ENCODE peak calls at places on chromosomes 11 and 22, in seven cellular contexts. I is breast epithelium, V is Peyer's patch, Q is H1, O is right lobe of liver, E is left ventricle myocardium inferior, T is A549. K is an unnamed sample.

GRCh38 chr11:116993599-116993998 is 104.6 kb downstream of the SIK3 start:
- DNase-seq in Q (no peak), V (no peak), E (no peak), T (no peak), I (no peak), O (no peak), K (no peak)

GRCh38 chr11:28460348-28460747 is 352.2 kb downstream of the METTL15 start:
- DNase-seq in V (no peak), E (no peak), O (no peak), I (no peak), Q (no peak), T (no peak), K (no peak)

GRCh38 chr11:134669796-134670195 is 257.8 kb upstream of the B3GAT1 start:
- DNase-seq in O (no peak), Q (no peak), T (no peak), E (no peak), I (no peak), V (no peak), K (no peak)

GRCh38 chr11:93737904-93738612 is 3.2 kb downstream of the TAF1D start:
- DNase-seq in O (no peak), V (no peak), E (no peak), I (no peak), Q (no peak), T (no peak), K (no peak)

GRCh38 chr11:34176980-34177319 is 71.5 kb downstream of the NAT10 start:
- DNase-seq in V (no peak), Q (no peak), O (no peak), E (no peak), T (no peak), I (no peak), K (no peak)

GRCh38 chr11:33735426-33736147 is 636 bp downstream of the CD59 start:
- DNase-seq in O (peak; percentile 41), T (no peak), V (peak; percentile 47), I (peak; percentile 25), Q (no peak), E (peak; percentile 39), K (no peak)

GRCh38 chr11:22347857-22348496 is 9.8 kb downstream of the SLC17A6 start:
- DNase-seq in I (no peak), V (no peak), E (no peak), Q (no peak), O (no peak), T (no peak), K (no peak)

GRCh38 chr22:48849963-48850657 is 977.6 kb downstream of the BRD1 start:
- DNase-seq in Q (no peak), I (no peak), T (no peak), O (no peak), E (no peak), V (no peak), K (no peak)

DNA sequence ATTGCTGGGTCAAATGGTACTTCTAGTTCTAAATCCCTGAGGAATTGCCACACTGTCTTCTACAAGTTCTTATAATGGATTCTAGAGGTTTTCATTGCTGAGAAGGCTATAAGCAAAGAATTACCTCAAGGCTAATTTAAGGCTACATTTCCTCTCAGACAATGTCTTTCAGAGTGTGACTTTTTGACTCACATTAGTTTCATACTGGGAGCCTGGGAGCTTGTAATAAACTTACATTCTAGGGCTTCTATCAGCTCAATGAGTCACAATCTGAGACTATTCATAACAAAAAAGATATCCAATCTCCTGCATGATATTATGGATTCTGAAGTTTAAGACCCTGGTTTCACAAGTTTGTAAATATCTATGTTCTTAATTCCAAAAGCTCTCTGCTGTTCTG is 408.7 kb downstream of the LRRC4C start:
- DNase-seq in E (no peak), Q (no peak), I (no peak), T (no peak), V (no peak), O (no peak), K (no peak)
- H3K9me3 ChIP-seq in E (no peaks in the 10 kb centered on the region), Q (no peaks in the 10 kb centered on the region), I (no peaks in the 10 kb centered on the region), T (no peaks in the 10 kb centered on the region), V (no peaks in the 10 kb centered on the region), O (no peaks in the 10 kb centered on the region), K (no peaks in the 10 kb centered on the region)

DNA sequence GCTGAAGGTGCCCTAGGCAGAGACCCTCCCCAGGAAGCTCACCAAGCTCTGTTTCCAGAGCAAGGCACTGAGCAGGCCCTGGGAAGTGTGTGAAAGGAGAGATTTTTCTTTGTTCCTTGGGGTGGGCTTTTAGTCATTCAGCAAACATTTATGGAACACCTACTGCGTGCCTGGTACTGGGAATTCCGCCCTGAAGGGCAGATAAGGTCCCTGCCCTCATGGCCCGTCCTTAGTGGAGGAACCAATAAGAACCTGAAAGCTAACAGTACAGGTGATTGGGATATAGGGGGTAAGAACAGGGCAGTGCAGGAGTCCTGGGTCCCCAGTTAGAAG is 3.9 kb downstream of the TMEM134 start:
- DNase-seq in T (no peak), Q (no peak), E (no peak), O (no peak), I (no peak), V (no peak), K (no peak)
- H3K4me3 ChIP-seq in T (peak overlapping the region; percentile 73), Q (peak overlapping the region; percentile 91), E (peak overlapping the region; percentile 75), O (peak overlapping the region; percentile 70), I (peak overlapping the region; percentile 50), V (peak overlapping the region; percentile 78), K (peak overlapping the region; percentile 50)

GRCh38 chr11:119614227-119615002 is 114.6 kb downstream of the NECTIN1 start:
- DNase-seq in Q (no peak), T (no peak), O (no peak), E (no peak), I (no peak), V (no peak), K (no peak)
- H3K9me3 ChIP-seq in Q (no peaks in the 10 kb centered on the region), T (no peaks in the 10 kb centered on the region), O (no peaks in the 10 kb centered on the region), E (no peaks in the 10 kb centered on the region), I (no peaks in the 10 kb centered on the region), V (no peaks in the 10 kb centered on the region), K (no peaks in the 10 kb centered on the region)

DNA sequence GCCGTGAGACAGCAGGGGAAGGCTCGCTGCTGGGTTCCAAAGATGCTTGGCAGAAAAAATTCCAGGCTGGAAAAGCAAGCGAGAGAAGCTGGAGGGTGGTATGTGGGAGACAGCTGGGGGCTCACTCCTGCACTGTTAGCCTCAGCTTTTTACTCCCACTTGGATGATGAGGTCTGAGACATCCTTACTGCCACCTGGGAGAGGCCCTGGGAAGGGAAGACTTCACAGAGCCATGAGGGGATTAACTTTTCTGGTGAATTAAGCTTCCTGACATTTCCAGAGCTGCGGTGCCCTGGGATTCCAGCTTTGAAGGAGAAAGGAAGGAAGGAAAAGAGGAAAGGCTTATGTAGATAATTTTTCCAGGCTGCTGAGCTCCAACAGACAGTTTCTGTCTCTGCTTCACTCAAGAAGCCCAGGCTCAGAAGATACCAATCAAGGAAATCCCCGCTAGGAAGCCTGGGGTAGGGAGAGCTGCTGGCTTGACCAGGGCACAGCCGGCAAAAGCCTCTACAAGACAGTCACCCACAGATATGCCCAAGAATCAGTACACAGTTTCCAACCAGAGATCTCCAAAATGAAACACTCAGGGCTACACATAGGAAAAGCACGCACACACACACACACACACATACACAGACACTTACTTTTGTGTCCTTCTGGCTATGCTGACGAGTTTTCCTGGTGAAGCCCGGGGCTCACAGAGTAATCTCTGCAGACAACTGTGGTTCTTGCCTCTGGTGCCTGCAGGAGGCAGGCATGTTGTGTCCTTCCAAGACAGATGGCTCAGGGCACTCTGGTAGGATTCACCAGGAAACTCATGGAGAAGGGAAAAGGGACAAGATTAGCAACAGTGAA is 907 bp downstream of the MCHR1 start:
- DNase-seq in O (no peak), V (no peak), E (no peak), I (no peak), T (no peak), Q (no peak), K (no peak)
- H3K4me3 ChIP-seq in O (no peak overlapping the region), V (no peak overlapping the region), E (peak overlapping the region; percentile 53), I (no peak overlapping the region), T (no peak overlapping the region), Q (peak overlapping the region; percentile 32), K (no peak overlapping the region)

GRCh38 chr11:23769214-23769613 is 727.6 kb upstream of the LUZP2 start:
- DNase-seq in O (no peak), E (no peak), T (no peak), Q (no peak), I (no peak), V (no peak), K (no peak)
- H3K9me3 ChIP-seq in O (no peaks in the 10 kb centered on the region), E (peaks cover 38% of the 10 kb centered on the region), T (no peaks in the 10 kb centered on the region), Q (peaks cover 30% of the 10 kb centered on the region), I (no peaks in the 10 kb centered on the region), V (no peaks in the 10 kb centered on the region), K (peaks cover 4% of the 10 kb centered on the region)